ENCODE peak calls at places on chromosomes 6 and 20, in four cellular contexts. R, O, I and C are unnamed samples.

GRCh38 chr20:16785221-16785620 is 37.1 kb downstream of the OTOR start:
- DNase-seq in R (peak; percentile 5), O (peak; percentile 45), I (no peak), C (no peak)

GRCh38 chr6:150528648-150529285 is 70.9 kb upstream of the PLEKHG1 start:
- DNase-seq in R (peak; percentile 40), O (peak; percentile 32), I (no peak), C (no peak)

GRCh38 chr6:18634912-18635311 is 247.8 kb downstream of the RNF144B start:
- DNase-seq in R (no peak), O (no peak), I (no peak), C (no peak)

GRCh38 chr20:45173531-45173930 is 1.2 kb upstream of the PI3 start:
- DNase-seq in R (no peak), O (no peak), I (no peak), C (no peak)

GRCh38 chr20:22775671-22776139 is 191.3 kb upstream of the FOXA2 start:
- DNase-seq in R (peak; percentile 79), O (peak; percentile 82), I (no peak), C (no peak)

GRCh38 chr6:97822632-97823031 is 539.6 kb upstream of the MMS22L start:
- DNase-seq in R (no peak), O (no peak), I (no peak), C (no peak)

GRCh38 chr6:168044521-168045130 is 34.4 kb downstream of the FRMD1 start:
- DNase-seq in R (no peak), O (no peak), I (no peak), C (no peak)

GRCh38 chr20:39853664-39854063 is 835.4 kb downstream of the MAFB start:
- DNase-seq in R (peak; percentile 92), O (peak; percentile 27), I (no peak), C (no peak)

GRCh38 chr20:16476032-16476431 is 97.2 kb downstream of the KIF16B start:
- DNase-seq in R (peak; percentile 44), O (peak; percentile 74), I (no peak), C (no peak)

GRCh38 chr6:1535295-1535694 is 74.4 kb upstream of the FOXC1 start:
- DNase-seq in R (peak; percentile 47), O (peak; percentile 28), I (no peak), C (peak; percentile 14)

GRCh38 chr6:28635547-28636158 is 110.0 kb downstream of the GPX5 start:
- DNase-seq in R (no peak), O (no peak), I (no peak), C (no peak)